ENCODE peak calls at places on chromosomes 5 and 9, in five cellular contexts. D is HS-27A, N is activated T-helper 1 cell treated with Interleukin-2 at 50 U/mL for 16 hours, R is Daoy, Z is HT1080. E is an unnamed sample.

GRCh38 chr9:18228101-18228500 is 245.9 kb upstream of the ADAMTSL1 start:
- DNase-seq in D (no peak), N (no peak), R (no peak), Z (no peak), E (no peak)

GRCh38 chr9:36137392-36138004 is 965 bp downstream of the GLIPR2 start:
- DNase-seq in D (no peak), N (no peak), R (no peak), Z (no peak), E (peak; percentile 5)

GRCh38 chr9:124216474-124217176 is 41.1 kb upstream of the NEK6 start:
- DNase-seq in D (no peak), N (no peak), R (no peak), Z (no peak), E (no peak)

GRCh38 chr5:132022737-132023136 is 11.3 kb upstream of the ACSL6 start:
- DNase-seq in D (no peak), N (no peak), R (peak; percentile 18), Z (no peak), E (no peak)

GRCh38 chr9:113477058-113477457 is 13.5 kb downstream of the RGS3 start:
- DNase-seq in D (no peak), N (no peak), R (no peak), Z (no peak), E (no peak)

GRCh38 chr9:104993291-104993963 is 65.5 kb upstream of the ABCA1 start:
- DNase-seq in D (no peak), N (no peak), R (peak; percentile 78), Z (peak; percentile 52), E (peak; percentile 91)

GRCh38 chr9:85700330-85700729 is 41.4 kb downstream of the AGTPBP1 start:
- DNase-seq in D (no peak), N (no peak), R (no peak), Z (no peak), E (no peak)

GRCh38 chr5:147576646-147577535 is 67.0 kb upstream of the DPYSL3 start:
- DNase-seq in D (no peak), N (no peak), R (peak; percentile 61), Z (peak; percentile 42), E (peak; percentile 54)

GRCh38 chr5:79774171-79774854 is 84.7 kb downstream of the CMYA5 start:
- DNase-seq in D (no peak), N (no peak), R (peak; percentile 37), Z (peak; percentile 49), E (peak; percentile 38)

GRCh38 chr9:98330831-98331230 is 75.4 kb upstream of the TBC1D2 start:
- DNase-seq in D (no peak), N (no peak), R (no peak), Z (no peak), E (no peak)

GRCh38 chr9:108296056-108296455 is 559.7 kb downstream of the ACTL7B start:
- DNase-seq in D (peak; percentile 24), N (no peak), R (peak; percentile 80), Z (peak; percentile 52), E (peak; percentile 40)

GRCh38 chr5:157222506-157223230 is 42.0 kb downstream of the ITK start:
- DNase-seq in D (no peak), N (peak; percentile 31), R (peak; percentile 57), Z (peak; percentile 76), E (no peak)

GRCh38 chr5:28580616-28581015 is 1542.2 kb upstream of the CDH9 start:
- DNase-seq in D (peak; percentile 48), N (no peak), R (no peak), Z (peak; percentile 76), E (no peak)

GRCh38 chr5:35785601-35786085 is 71.0 kb upstream of the IL7R start:
- DNase-seq in D (no peak), N (no peak), R (peak; percentile 15), Z (no peak), E (no peak)

GRCh38 chr9:90078988-90079457 is 474.2 kb downstream of the GADD45G start:
- DNase-seq in D (no peak), N (no peak), R (no peak), Z (no peak), E (no peak)

GRCh38 chr5:151213803-151214613 is 9.9 kb downstream of the CCDC69 start:
- DNase-seq in D (no peak), N (peak; percentile 80), R (peak; percentile 82), Z (peak; percentile 83), E (peak; percentile 73)

GRCh38 chr5:120055858-120056257 is 408.2 kb upstream of the PRR16 start:
- DNase-seq in D (no peak), N (no peak), R (peak; percentile 14), Z (no peak), E (peak; percentile 11)

GRCh38 chr5:124677999-124678385 is 68.4 kb downstream of the ZNF608 start:
- DNase-seq in D (no peak), N (no peak), R (no peak), Z (no peak), E (no peak)

GRCh38 chr9:31032206-31032605 is 1352.2 kb upstream of the ACO1 start:
- DNase-seq in D (no peak), N (no peak), R (no peak), Z (no peak), E (no peak)

GRCh38 chr9:14608521-14608920 is 84.7 kb downstream of the ZDHHC21 start:
- DNase-seq in D (no peak), N (no peak), R (no peak), Z (no peak), E (no peak)

GRCh38 chr5:59893436-59894227 is at the start of gene PDE4D:
- DNase-seq in D (no peak), N (no peak), R (peak; percentile 77), Z (peak; percentile 70), E (peak; percentile 72)

GRCh38 chr5:74413403-74414060 is 227.0 kb downstream of the ENC1 start:
- DNase-seq in D (no peak), N (no peak), R (no peak), Z (no peak), E (no peak)

GRCh38 chr5:113518884-113519283 is 5.4 kb downstream of the YTHDC2 start:
- DNase-seq in D (no peak), N (no peak), R (no peak), Z (no peak), E (no peak)

GRCh38 chr5:170643591-170643990 is 139.8 kb downstream of the KCNIP1 start:
- DNase-seq in D (no peak), N (no peak), R (no peak), Z (no peak), E (no peak)

GRCh38 chr5:39675676-39676075 is 250.9 kb upstream of the DAB2 start:
- DNase-seq in D (no peak), N (no peak), R (no peak), Z (no peak), E (peak; percentile 0)

GRCh38 chr9:80664327-80665210 is 1024.8 kb downstream of the TLE1 start:
- DNase-seq in D (no peak), N (no peak), R (no peak), Z (peak; percentile 40), E (peak; percentile 2)

GRCh38 chr5:174723979-174724483 is 351 bp upstream of the MSX2 start:
- DNase-seq in D (no peak), N (no peak), R (peak; percentile 49), Z (no peak), E (peak; percentile 26)

GRCh38 chr9:72473474-72474241 is 47.8 kb upstream of the TMC1 start:
- DNase-seq in D (no peak), N (no peak), R (peak; percentile 45), Z (no peak), E (no peak)

GRCh38 chr5:64594601-64595518 is 89.0 kb downstream of the RGS7BP start:
- DNase-seq in D (no peak), N (no peak), R (no peak), Z (no peak), E (peak; percentile 7)

GRCh38 chr5:62090953-62091352 is 215.1 kb upstream of the KIF2A start:
- DNase-seq in D (no peak), N (no peak), R (no peak), Z (no peak), E (no peak)

GRCh38 chr5:122778157-122778556 is 3.3 kb downstream of the SNX2 start:
- DNase-seq in D (no peak), N (no peak), R (no peak), Z (no peak), E (no peak)

GRCh38 chr5:528625-529511 is 4.6 kb upstream of the SLC9A3 start:
- DNase-seq in D (no peak), N (no peak), R (no peak), Z (no peak), E (no peak)

GRCh38 chr9:107547772-107548297 is 58.3 kb upstream of the KLF4 start:
- DNase-seq in D (no peak), N (no peak), R (no peak), Z (peak; percentile 1), E (peak; percentile 32)

GRCh38 chr5:59542841-59543825 is 350.4 kb downstream of the PDE4D start:
- DNase-seq in D (no peak), N (no peak), R (peak; percentile 36), Z (no peak), E (peak; percentile 67)

GRCh38 chr5:20575515-20575914 is 587.5 kb upstream of the CDH18 start:
- DNase-seq in D (no peak), N (no peak), R (no peak), Z (no peak), E (peak; percentile 14)